ENCODE peak calls at places on chromosomes 6 and 20, in five cellular contexts. L is body of pancreas, X is heart left ventricle, T is tibial nerve, S is Peyer's patch. V is an unnamed sample.

GRCh38 chr20:31602779-31603441 is 2.2 kb upstream of the ID1 start:
- DNase-seq in L (no peak), X (no peak), T (no peak), S (peak; percentile 66), V (no peak)

GRCh38 chr6:168163096-168163731 is 84.2 kb upstream of the FRMD1 start:
- DNase-seq in L (peak; percentile 58), T (no peak), X (no peak), S (no peak), V (no peak)

GRCh38 chr20:3483309-3483708 is 12.5 kb downstream of the ATRN start:
- DNase-seq in X (no peak), T (no peak), S (no peak), L (no peak), V (no peak)

GRCh38 chr6:35019171-35019570 is 122.0 kb downstream of the TCP11 start:
- DNase-seq in L (no peak), S (no peak), T (no peak), X (no peak), V (no peak)

GRCh38 chr6:126123226-126123625 is 136.9 kb downstream of the TRMT11 start:
- DNase-seq in S (no peak), T (no peak), L (no peak), X (no peak), V (peak; percentile 66)

GRCh38 chr6:946546-946945 is 253.6 kb upstream of the EXOC2 start:
- DNase-seq in L (no peak), S (no peak), T (no peak), X (no peak), V (no peak)

GRCh38 chr6:73943401-73943800 is 247.4 kb downstream of the CD109 start:
- DNase-seq in X (no peak), L (no peak), S (no peak), T (no peak), V (no peak)

GRCh38 chr20:34049897-34050695 is 56.4 kb downstream of the RALY start:
- DNase-seq in X (no peak), S (no peak), L (no peak), T (no peak), V (no peak)

GRCh38 chr20:38888059-38888831 is 38.0 kb upstream of the FAM83D start:
- DNase-seq in S (no peak), L (no peak), T (no peak), X (no peak), V (no peak)

GRCh38 chr6:24154121-24154520 is 28.1 kb downstream of the NRSN1 start:
- DNase-seq in S (no peak), X (no peak), L (no peak), T (no peak), V (no peak)

GRCh38 chr6:148972481-148972880 is 225.7 kb downstream of the UST start:
- DNase-seq in X (no peak), T (no peak), L (peak; percentile 84), S (peak; percentile 90), V (no peak)

GRCh38 chr20:22801528-22801927 is 217.2 kb upstream of the FOXA2 start:
- DNase-seq in L (no peak), T (no peak), S (no peak), X (no peak), V (no peak)

GRCh38 chr6:134954272-134954990 is 4.5 kb upstream of the ALDH8A1 start:
- DNase-seq in S (no peak), X (no peak), L (no peak), T (no peak), V (no peak)

GRCh38 chr6:150325093-150325772 is 43.6 kb upstream of the IYD start:
- DNase-seq in S (no peak), T (no peak), X (no peak), L (no peak), V (no peak)

GRCh38 chr20:51362254-51362653 is 180.3 kb downstream of the NFATC2 start:
- DNase-seq in T (no peak), L (peak; percentile 68), S (no peak), X (no peak), V (no peak)

GRCh38 chr6:113172531-113172966 is 684.6 kb upstream of the MARCKS start:
- DNase-seq in X (peak; percentile 59), S (no peak), L (peak; percentile 66), T (no peak), V (no peak)

GRCh38 chr6:28117386-28118050 is 6.9 kb upstream of the ZSCAN16 start:
- DNase-seq in X (no peak), L (no peak), T (no peak), S (no peak), V (no peak)

GRCh38 chr6:51137777-51138176 is 319.1 kb downstream of the TFAP2B start:
- DNase-seq in X (no peak), S (no peak), L (no peak), T (no peak), V (no peak)

GRCh38 chr6:43834528-43835145 is 64.6 kb downstream of the VEGFA start:
- DNase-seq in S (no peak), X (no peak), L (no peak), T (no peak), V (no peak)

GRCh38 chr6:170025341-170026271 is 265.3 kb downstream of the DLL1 start:
- DNase-seq in T (no peak), S (peak; percentile 42), L (peak; percentile 10), X (no peak), V (no peak)

GRCh38 chr6:148891027-148891783 is 144.4 kb downstream of the UST start:
- DNase-seq in T (no peak), L (peak; percentile 18), S (no peak), X (no peak), V (no peak)

GRCh38 chr20:1001981-1002681 is at the start of gene RSPO4:
- DNase-seq in L (no peak), S (no peak), X (no peak), T (no peak), V (no peak)

GRCh38 chr6:134299236-134299635 is 18.7 kb downstream of the SGK1 start:
- DNase-seq in T (no peak), S (no peak), X (no peak), L (peak; percentile 51), V (no peak)

GRCh38 chr20:33649201-33649631 is 12.9 kb upstream of the C20orf144 start:
- DNase-seq in T (no peak), S (no peak), L (peak; percentile 31), X (no peak), V (no peak)

GRCh38 chr20:21701171-21701876 is 4.1 kb upstream of the PAX1 start:
- DNase-seq in L (no peak), S (no peak), T (no peak), X (no peak), V (no peak)

GRCh38 chr20:5033566-5033965 is 32.3 kb upstream of the SLC23A2 start:
- DNase-seq in X (no peak), S (no peak), T (no peak), L (no peak), V (no peak)

GRCh38 chr6:147947521-147947920 is 395.1 kb upstream of the SASH1 start:
- DNase-seq in L (no peak), S (no peak), X (no peak), T (no peak), V (no peak)

GRCh38 chr20:17501701-17502100 is 29.5 kb downstream of the BFSP1 start:
- DNase-seq in T (no peak), X (no peak), S (no peak), L (no peak), V (no peak)

DNA sequence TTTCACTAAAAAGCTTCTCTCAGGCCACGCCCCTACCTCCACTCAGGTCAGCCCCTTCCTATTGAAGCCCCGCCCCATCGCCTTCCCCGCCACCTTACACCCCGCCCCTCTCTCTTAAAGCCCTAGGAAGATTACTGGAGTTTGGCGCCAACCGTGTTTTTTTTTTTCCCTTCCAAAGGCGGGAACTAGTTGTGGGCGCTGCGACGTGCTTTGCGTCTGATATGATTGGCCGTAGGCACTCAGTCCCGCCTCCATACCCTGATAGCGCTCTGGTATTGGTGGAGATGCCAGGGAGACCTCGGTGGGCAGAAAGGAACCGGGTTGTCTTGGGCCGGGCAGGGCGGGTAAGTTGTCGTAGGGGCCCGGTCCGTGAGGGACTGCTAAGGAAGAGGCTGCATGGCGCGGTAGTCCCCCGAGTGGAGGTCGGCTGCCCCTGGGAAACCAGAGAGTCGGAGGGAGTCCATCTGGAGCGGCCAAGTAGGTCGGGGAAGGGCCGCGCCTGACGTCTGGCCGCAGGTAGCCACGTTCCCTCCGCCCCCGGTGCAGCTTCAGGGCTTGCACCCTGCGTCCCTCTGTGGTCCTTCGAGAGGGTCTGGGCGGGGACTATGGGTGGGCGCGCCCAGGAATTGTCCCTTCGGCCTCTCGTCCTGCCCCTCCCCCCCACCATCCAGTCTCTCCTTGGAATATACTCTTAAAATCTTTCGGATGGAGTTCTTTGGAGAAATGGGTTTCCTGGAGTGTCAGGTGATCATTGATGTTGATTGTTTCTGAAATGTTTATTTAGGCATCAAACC is at the start of gene CASP8AP2:
- DNase-seq in L (peak; percentile 97), X (peak; percentile 95), T (peak; percentile 92), S (peak; percentile 99), V (peak; percentile 99)
- TF ChIP-seq POLR2A in L (peak; percentile 68), X (no peak), T (peak; percentile 19), S (peak; percentile 41), V (peak; percentile 83)

GRCh38 chr20:41140226-41141133 is 3.1 kb downstream of the PLCG1 start:
- DNase-seq in L (no peak), S (no peak), X (no peak), T (no peak), V (no peak)
- TF ChIP-seq POLR2A in L (no peak), S (no peak), X (no peak), T (no peak), V (no peak)

DNA sequence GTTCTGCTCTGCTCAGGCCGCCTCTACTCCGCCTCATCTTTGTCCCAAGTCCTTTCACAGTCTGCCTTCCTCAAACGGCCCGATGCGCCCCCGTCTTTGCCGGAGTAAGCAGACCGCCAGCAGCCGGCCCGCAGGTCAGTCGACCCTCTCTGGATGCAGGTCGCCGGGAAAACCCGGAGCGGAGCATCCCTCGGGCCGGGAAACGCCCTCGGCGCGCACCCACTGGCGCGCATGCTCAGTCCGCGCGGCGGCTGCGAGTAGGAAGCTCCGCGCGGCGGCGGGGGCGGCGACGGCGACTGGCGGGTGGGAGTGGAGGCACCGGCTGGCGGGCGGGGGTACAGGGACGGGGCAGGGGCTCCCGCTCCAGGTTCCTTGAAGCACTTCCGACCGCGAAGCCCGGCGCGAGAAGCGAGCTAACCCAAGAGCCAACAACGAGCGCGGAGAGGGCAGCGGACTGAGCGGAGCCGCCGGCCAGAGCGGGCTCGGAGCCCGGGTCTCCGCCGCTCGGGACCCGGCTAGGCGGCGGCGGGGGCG is at the start of gene LRRC1:
- DNase-seq in T (peak; percentile 76), S (peak; percentile 96), X (peak; percentile 92), L (peak; percentile 93), V (peak; percentile 86)
- TF ChIP-seq POLR2A in T (peak; percentile 29), S (peak; percentile 83), X (no peak), L (peak; percentile 88), V (no peak)

GRCh38 chr20:19859444-19859843 is 101.4 kb downstream of the RIN2 start:
- DNase-seq in X (no peak), S (no peak), T (no peak), L (no peak), V (no peak)
- TF ChIP-seq POLR2A in X (no peak), S (no peak), T (no peak), L (no peak), V (no peak)